ENCODE peak calls at places on chromosome 19, in six cellular contexts. Y, G, L, S, P and X are unnamed samples.

GRCh38 chr19:11151181-11151580 is 4.4 kb downstream of the SPC24 start:
- DNase-seq in P (no peak), L (no peak), S (no peak), Y (no peak), G (no peak), X (no peak)

GRCh38 chr19:48405850-48406249 is 12.4 kb downstream of the GRIN2D start:
- DNase-seq in L (no peak), G (peak), S (no peak), P (no peak), Y (peak), X (no peak)

GRCh38 chr19:1315470-1316166 is 29.9 kb downstream of the EFNA2 start:
- DNase-seq in P (peak), Y (peak), G (peak), L (no peak), S (no peak), X (peak)

GRCh38 chr19:45470147-45471081 is 2.6 kb downstream of the FOSB start:
- DNase-seq in Y (peak), P (peak), S (no peak), G (peak), L (no peak), X (no peak)

GRCh38 chr19:56727731-56728130 is 56.2 kb upstream of the ZNF835 start:
- DNase-seq in P (no peak), L (no peak), G (no peak), S (no peak), Y (no peak), X (no peak)

GRCh38 chr19:44800461-44800860 is 8.4 kb upstream of the BCAM start:
- DNase-seq in P (peak), Y (peak), L (peak), S (peak), G (peak), X (peak)

GRCh38 chr19:58054792-58055482 is 4.1 kb upstream of the ZNF135 start:
- DNase-seq in Y (peak), P (no peak), G (no peak), S (no peak), L (no peak), X (no peak)

GRCh38 chr19:13848811-13849241 is 28.1 kb upstream of the NANOS3 start:
- DNase-seq in P (no peak), L (no peak), S (no peak), Y (no peak), G (peak), X (no peak)

GRCh38 chr19:30028118-30028991 is 86.3 kb downstream of the URI1 start:
- DNase-seq in L (no peak), P (no peak), S (no peak), G (no peak), Y (no peak), X (no peak)

GRCh38 chr19:2113436-2114211 is 16.9 kb downstream of the IZUMO4 start:
- DNase-seq in S (no peak), Y (no peak), L (no peak), G (no peak), P (no peak), X (no peak)

GRCh38 chr19:16934489-16934888 is 45.7 kb downstream of the F2RL3 start:
- DNase-seq in Y (no peak), L (no peak), G (no peak), P (no peak), S (no peak), X (no peak)

GRCh38 chr19:42191855-42192254 is 25.6 kb downstream of the DEDD2 start:
- DNase-seq in S (peak), Y (peak), P (no peak), G (peak), L (no peak), X (no peak)

GRCh38 chr19:46574533-46574932 is 26.6 kb upstream of the CALM3 start:
- DNase-seq in S (no peak), Y (no peak), G (no peak), P (no peak), L (no peak), X (no peak)

GRCh38 chr19:7870571-7871279 is 3.5 kb downstream of the PRR36 start:
- DNase-seq in S (peak), L (no peak), Y (no peak), P (peak), G (peak), X (peak)

GRCh38 chr19:16594681-16595091 is 22.5 kb upstream of the SLC35E1 start:
- DNase-seq in P (no peak), S (no peak), G (no peak), Y (no peak), L (no peak), X (no peak)

GRCh38 chr19:17340302-17340870 is 3.0 kb downstream of the GTPBP3 start:
- DNase-seq in Y (no peak), P (no peak), L (no peak), S (peak), G (peak), X (no peak)

GRCh38 chr19:1880611-1881392 is 4.5 kb downstream of the ABHD17A start:
- DNase-seq in G (no peak), Y (no peak), L (no peak), P (no peak), S (no peak), X (no peak)

GRCh38 chr19:34256835-34257558 is 2.6 kb downstream of the GARRE1 start:
- DNase-seq in L (no peak), S (no peak), Y (no peak), G (no peak), P (no peak), X (no peak)

GRCh38 chr19:6828698-6829633 is 56.5 kb downstream of the VAV1 start:
- DNase-seq in P (peak), S (no peak), G (peak), L (peak), Y (no peak), X (peak)

GRCh38 chr19:21758296-21758695 is 9.1 kb downstream of the ZNF100 start:
- DNase-seq in S (no peak), L (no peak), G (no peak), Y (no peak), P (no peak), X (no peak)

GRCh38 chr19:6402834-6403608 is 10.1 kb upstream of the GTF2F1 start:
- DNase-seq in P (no peak), S (peak), L (no peak), Y (peak), G (no peak), X (no peak)

GRCh38 chr19:1445185-1445931 is 4.6 kb upstream of the APC2 start:
- DNase-seq in G (peak), P (peak), L (no peak), S (peak), Y (peak), X (peak)

GRCh38 chr19:45222724-45223123 is 22.5 kb downstream of the EXOC3L2 start:
- DNase-seq in Y (no peak), P (no peak), G (no peak), S (no peak), L (no peak), X (no peak)

GRCh38 chr19:1489463-1489971 is 633 bp downstream of the PCSK4 start:
- DNase-seq in P (no peak), Y (no peak), G (no peak), L (no peak), S (no peak), X (no peak)

GRCh38 chr19:35757231-35757748 is 461 bp upstream of the HSPB6 start:
- DNase-seq in L (no peak), G (no peak), P (peak), S (peak), Y (peak), X (peak)

GRCh38 chr19:11736696-11737095 is 2.0 kb downstream of the ZNF823 start:
- DNase-seq in P (peak), Y (peak), S (no peak), G (no peak), L (peak), X (no peak)

GRCh38 chr19:14059093-14059480 is 2.8 kb downstream of the PALM3 start:
- DNase-seq in P (peak), Y (no peak), G (no peak), S (no peak), L (no peak), X (peak)

GRCh38 chr19:47158879-47159509 is 28.4 kb downstream of the SAE1 start:
- DNase-seq in P (no peak), L (no peak), G (no peak), S (no peak), Y (peak), X (no peak)

GRCh38 chr19:46713781-46714522 is 3.0 kb downstream of the PRKD2 start:
- DNase-seq in Y (peak), L (no peak), G (peak), P (peak), S (peak), X (peak)

GRCh38 chr19:13692096-13692495 is 72.2 kb upstream of the MRI1 start:
- DNase-seq in G (no peak), Y (peak), P (no peak), L (no peak), S (no peak), X (no peak)

GRCh38 chr19:49335071-49335783 is at the start of gene CD37:
- DNase-seq in Y (no peak), L (no peak), S (no peak), P (peak), G (no peak), X (no peak)

GRCh38 chr19:2199215-2199614 is 35.5 kb downstream of the DOT1L start:
- DNase-seq in L (no peak), Y (no peak), P (peak), G (peak), S (no peak), X (peak)

GRCh38 chr19:3278749-3279148 is 54.3 kb downstream of the CELF5 start:
- DNase-seq in L (no peak), G (no peak), S (no peak), Y (no peak), P (no peak), X (no peak)

GRCh38 chr19:33409035-33409434 is 35.5 kb downstream of the CEBPG start:
- DNase-seq in Y (no peak), P (no peak), S (no peak), G (no peak), L (no peak), X (no peak)

DNA sequence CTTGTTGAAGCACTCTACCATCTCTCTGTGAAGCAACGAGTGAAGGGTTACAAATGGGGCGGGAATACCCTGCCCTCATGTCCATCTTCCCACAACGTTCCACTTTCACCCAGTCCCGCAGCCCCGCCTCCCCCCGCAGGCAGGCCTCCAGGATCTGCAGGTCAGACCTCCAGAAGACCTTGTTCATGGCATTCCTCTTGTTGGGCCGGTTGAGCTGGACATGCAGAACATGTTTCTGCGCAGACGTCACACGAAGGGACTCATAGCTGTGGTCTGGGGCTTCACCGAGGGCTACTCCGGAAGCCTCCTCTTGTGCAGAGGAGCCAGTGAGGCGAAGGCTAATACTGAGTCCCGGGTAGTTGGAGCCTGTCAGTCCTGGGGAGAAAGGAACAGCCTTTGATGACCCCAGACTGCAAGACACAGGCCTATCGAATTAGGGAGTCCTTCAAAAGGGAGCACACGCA is 420 bp downstream of the ECH1 start:
- DNase-seq in L (no peak), G (peak), Y (peak), S (peak), P (peak), X (peak)
- TF ChIP-seq BHLHE40 in L (no peak), G (no peak), Y (no peak), S (no peak), P (no peak), X (no peak)

DNA sequence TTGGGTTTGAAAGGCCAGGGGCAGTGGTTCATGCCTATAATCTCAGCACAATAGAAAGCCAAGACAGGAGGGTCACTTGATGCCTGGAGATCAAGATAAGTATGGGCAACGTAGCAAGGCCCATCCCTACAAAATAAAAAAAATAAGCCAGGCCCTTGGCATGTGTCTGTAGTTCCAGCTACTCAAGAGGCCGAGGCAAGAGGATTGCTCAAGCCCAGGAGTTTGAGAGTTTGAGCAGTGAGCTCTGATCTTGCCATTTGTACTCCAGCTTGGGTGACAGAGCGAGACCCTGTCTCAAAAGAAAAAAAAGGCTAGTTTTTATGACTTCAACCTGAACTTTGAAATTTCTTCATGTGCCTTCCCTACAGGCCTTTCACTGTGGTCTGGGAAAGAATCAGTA is 5.2 kb upstream of the ZNF480 start:
- DNase-seq in L (no peak), Y (no peak), S (no peak), G (no peak), P (no peak), X (no peak)
- TF ChIP-seq BHLHE40 in L (no peak), Y (no peak), S (no peak), G (no peak), P (no peak), X (no peak)

GRCh38 chr19:19043481-19043880 is 10.1 kb downstream of the ARMC6 start:
- DNase-seq in P (no peak), Y (no peak), G (no peak), L (no peak), S (no peak), X (no peak)

GRCh38 chr19:19043881-19044280 is 10.5 kb downstream of the ARMC6 start:
- DNase-seq in G (no peak), Y (no peak), S (no peak), L (no peak), P (no peak), X (no peak)

GRCh38 chr19:19042732-19043274 is 9.4 kb downstream of the ARMC6 start:
- DNase-seq in Y (no peak), G (no peak), S (no peak), P (no peak), L (no peak), X (no peak)

GRCh38 chr19:19039901-19040300 is 6.5 kb downstream of the ARMC6 start:
- DNase-seq in G (no peak), P (no peak), Y (no peak), S (no peak), L (no peak), X (no peak)

DNA sequence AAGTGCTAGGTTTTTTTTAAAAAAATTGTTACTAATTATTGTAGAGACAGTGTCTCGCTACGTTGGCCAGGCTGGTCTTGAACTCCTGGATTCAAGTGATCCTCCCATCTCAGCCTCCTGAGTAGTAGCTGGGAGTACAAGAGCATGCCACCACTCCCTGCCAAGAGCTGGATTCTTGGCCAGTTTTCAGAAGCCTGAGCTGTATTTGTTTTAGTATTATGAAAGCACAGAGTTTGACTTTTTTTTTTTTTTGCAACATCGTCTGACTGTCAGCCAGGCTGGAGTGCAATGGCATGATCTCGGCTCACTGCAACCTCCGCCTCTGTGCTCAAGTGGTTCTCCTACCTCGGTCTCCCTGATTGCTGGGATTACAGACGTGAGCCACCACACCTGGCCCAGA is 7.0 kb downstream of the ARMC6 start:
- DNase-seq in Y (peak), S (peak), P (no peak), G (peak), L (no peak), X (no peak)
- TF ChIP-seq BHLHE40 in Y (no peak), S (no peak), P (no peak), G (no peak), L (no peak), X (no peak)

DNA sequence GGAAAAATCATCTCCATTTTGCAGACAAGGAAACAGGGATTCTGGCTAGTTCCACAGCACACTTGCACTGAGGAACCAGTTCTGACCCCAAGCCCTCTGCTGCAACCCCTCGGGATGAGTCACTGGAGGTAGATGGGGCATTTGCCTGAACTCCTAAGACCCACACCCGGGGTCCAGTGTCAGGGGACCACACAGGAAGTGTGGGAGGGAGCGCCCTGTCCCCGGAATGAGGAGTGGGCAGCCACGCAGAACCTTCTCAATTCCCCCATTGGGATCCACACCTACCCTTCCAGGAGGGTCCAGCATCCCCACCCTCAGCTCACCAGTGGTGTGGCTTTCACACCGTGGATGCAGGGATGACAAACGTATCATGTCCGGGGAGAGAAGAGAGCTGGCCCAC is 62.7 kb downstream of the TSHZ3 start:
- DNase-seq in Y (no peak), S (no peak), P (no peak), G (no peak), L (no peak), X (no peak)
- TF ChIP-seq BHLHE40 in Y (no peak), S (no peak), P (no peak), G (no peak), L (no peak), X (no peak)

DNA sequence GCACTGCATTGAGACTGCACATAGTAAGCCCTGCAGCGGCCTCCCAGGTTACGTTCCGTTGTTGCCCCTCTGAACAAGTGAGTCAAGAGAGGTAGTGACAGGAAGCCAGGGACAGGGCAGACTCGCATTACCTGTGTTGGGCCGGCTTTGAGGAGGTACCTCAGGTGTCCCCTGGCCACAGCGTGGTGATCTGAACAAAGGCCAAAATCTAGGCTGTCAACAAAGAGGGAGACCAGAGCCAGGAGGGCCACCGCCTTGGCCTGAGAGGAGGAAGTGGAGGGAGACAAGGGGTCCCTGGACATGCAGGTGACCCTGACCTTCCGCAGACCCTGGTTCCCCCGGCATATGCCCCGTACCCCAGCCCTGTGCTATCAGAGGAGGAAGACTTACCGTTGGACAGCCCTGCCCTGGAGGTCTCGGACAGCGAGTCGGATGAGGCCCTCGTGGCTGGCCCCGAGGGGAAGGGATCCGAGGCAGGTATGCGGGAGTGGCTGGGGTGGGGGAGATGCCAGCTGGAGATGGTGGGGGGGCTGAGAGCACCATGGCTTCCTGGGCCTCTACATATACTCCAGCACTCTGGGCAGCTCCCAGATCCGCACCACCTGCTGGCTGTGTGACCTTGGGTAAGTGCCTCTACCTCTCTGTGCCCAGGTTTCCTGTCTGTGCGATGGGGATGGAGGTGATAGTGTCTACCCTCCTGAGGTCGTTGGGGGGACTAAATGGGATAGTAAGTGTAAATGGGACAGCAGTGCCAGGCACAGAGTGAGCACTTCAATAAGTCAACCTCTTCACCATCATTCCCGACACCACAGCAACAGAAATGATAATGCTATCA is 4.8 kb downstream of the SPIB start:
- DNase-seq in P (no peak), S (no peak), L (no peak), Y (no peak), G (no peak), X (no peak)
- TF ChIP-seq BHLHE40 in P (no peak), S (no peak), L (no peak), Y (no peak), G (no peak), X (no peak)

GRCh38 chr19:54448037-54448773 is 794 bp upstream of the LENG8 start:
- DNase-seq in S (peak), L (no peak), Y (peak), P (peak), G (peak), X (peak)
- TF ChIP-seq BHLHE40 in S (no peak), L (no peak), Y (no peak), P (no peak), G (no peak), X (no peak)

GRCh38 chr19:18863843-18864362 is 32.1 kb downstream of the CERS1 start:
- DNase-seq in P (no peak), G (no peak), Y (no peak), S (no peak), L (no peak), X (no peak)
- TF ChIP-seq BHLHE40 in P (no peak), G (no peak), Y (no peak), S (no peak), L (no peak), X (no peak)